ENCODE peak calls at places on chromosome 7, in ten cellular contexts. J, B, L, E, W, V, Z, M, H and R are unnamed samples.

GRCh38 chr7:37481154-37481553 is 32.5 kb upstream of the ELMO1 start:
- DNase-seq in J (no peak), B (no peak), L (no peak), E (no peak), W (no peak), V (no peak), Z (no peak), M (no peak), H (no peak), R (no peak)

GRCh38 chr7:19404912-19405329 is 259.7 kb upstream of the FERD3L start:
- DNase-seq in J (no peak), B (peak), L (peak), E (no peak), W (peak), V (peak), Z (no peak), M (no peak), H (no peak), R (no peak)

GRCh38 chr7:150307129-150307528 is 16.0 kb upstream of the LRRC61 start:
- DNase-seq in J (no peak), B (no peak), L (no peak), E (no peak), W (no peak), V (no peak), Z (no peak), M (no peak), H (no peak), R (no peak)

GRCh38 chr7:25754333-25754732 is 397.7 kb upstream of the NFE2L3 start:
- DNase-seq in J (no peak), B (no peak), L (no peak), E (no peak), W (no peak), V (no peak), Z (peak), M (no peak), H (no peak), R (no peak)

GRCh38 chr7:10940748-10941358 is 32.8 kb upstream of the PHF14 start:
- DNase-seq in J (no peak), B (no peak), L (peak), E (peak), W (no peak), V (no peak), Z (no peak), M (no peak), H (no peak), R (no peak)

GRCh38 chr7:22909958-22910357 is 87.3 kb upstream of the TOMM7 start:
- DNase-seq in J (no peak), B (no peak), L (no peak), E (no peak), W (no peak), V (no peak), Z (no peak), M (no peak), H (no peak), R (no peak)

GRCh38 chr7:83015921-83016320 is 146.8 kb downstream of the PCLO start:
- DNase-seq in J (no peak), B (no peak), L (no peak), E (no peak), W (no peak), V (no peak), Z (no peak), M (no peak), H (no peak), R (no peak)

GRCh38 chr7:151570366-151570915 is 50.7 kb upstream of the RHEB start:
- DNase-seq in J (no peak), B (no peak), L (peak), E (no peak), W (no peak), V (no peak), Z (no peak), M (no peak), H (no peak), R (no peak)

GRCh38 chr7:81175291-81175942 is 256.6 kb upstream of the SEMA3C start:
- DNase-seq in J (no peak), B (no peak), L (no peak), E (no peak), W (no peak), V (no peak), Z (no peak), M (no peak), H (no peak), R (no peak)

GRCh38 chr7:120941064-120941463 is 9.5 kb upstream of the ING3 start:
- DNase-seq in J (no peak), B (no peak), L (no peak), E (no peak), W (no peak), V (no peak), Z (no peak), M (no peak), H (no peak), R (no peak)

GRCh38 chr7:26562841-26563240 is 271.2 kb downstream of the SNX10 start:
- DNase-seq in J (no peak), B (no peak), L (no peak), E (no peak), W (no peak), V (no peak), Z (no peak), M (no peak), H (no peak), R (no peak)

GRCh38 chr7:39154815-39155214 is 177.1 kb downstream of the POU6F2 start:
- DNase-seq in J (no peak), B (no peak), L (no peak), E (no peak), W (no peak), V (no peak), Z (no peak), M (no peak), H (no peak), R (no peak)

GRCh38 chr7:100357131-100357561 is 771 bp upstream of the PILRB start:
- DNase-seq in J (no peak), B (no peak), L (no peak), E (no peak), W (no peak), V (no peak), Z (no peak), M (no peak), H (no peak), R (no peak)

GRCh38 chr7:135666156-135666555 is 3.8 kb downstream of the STMP1 start:
- DNase-seq in J (no peak), B (no peak), L (no peak), E (no peak), W (no peak), V (no peak), Z (no peak), M (no peak), H (no peak), R (no peak)

GRCh38 chr7:26419198-26419597 is 127.5 kb downstream of the SNX10 start:
- DNase-seq in J (no peak), B (no peak), L (no peak), E (no peak), W (no peak), V (no peak), Z (no peak), M (no peak), H (no peak), R (no peak)

GRCh38 chr7:135510603-135511183 is 791 bp upstream of the CNOT4 start:
- DNase-seq in J (no peak), B (no peak), L (peak), E (no peak), W (no peak), V (no peak), Z (no peak), M (no peak), H (peak), R (peak)

GRCh38 chr7:98826400-98826799 is 43.4 kb downstream of the TMEM130 start:
- DNase-seq in J (no peak), B (no peak), L (no peak), E (no peak), W (no peak), V (no peak), Z (no peak), M (no peak), H (no peak), R (no peak)

GRCh38 chr7:27459021-27459728 is 203.5 kb downstream of the HIBADH start:
- DNase-seq in J (no peak), B (no peak), L (no peak), E (no peak), W (no peak), V (no peak), Z (no peak), M (no peak), H (no peak), R (no peak)

GRCh38 chr7:25565949-25566348 is 337.7 kb upstream of the NPVF start:
- DNase-seq in J (peak), B (peak), L (peak), E (peak), W (peak), V (peak), Z (peak), M (peak), H (no peak), R (peak)

GRCh38 chr7:124764847-124765400 is 668 bp downstream of the GPR37 start:
- DNase-seq in J (peak), B (peak), L (peak), E (peak), W (peak), V (no peak), Z (no peak), M (peak), H (peak), R (peak)

GRCh38 chr7:138661236-138661635 is 39.9 kb downstream of the SVOPL start:
- DNase-seq in J (peak), B (peak), L (no peak), E (no peak), W (no peak), V (no peak), Z (no peak), M (no peak), H (no peak), R (no peak)

GRCh38 chr7:46291601-46292150 is 370.6 kb upstream of the IGFBP3 start:
- DNase-seq in J (no peak), B (no peak), L (peak), E (no peak), W (no peak), V (peak), Z (peak), M (no peak), H (no peak), R (no peak)

GRCh38 chr7:47897831-47898230 is 50.4 kb downstream of the PKD1L1 start:
- DNase-seq in J (no peak), B (no peak), L (no peak), E (no peak), W (no peak), V (no peak), Z (no peak), M (no peak), H (peak), R (no peak)

GRCh38 chr7:134995239-134996096 is 9.2 kb downstream of the AGBL3 start:
- DNase-seq in J (no peak), B (no peak), L (no peak), E (peak), W (no peak), V (no peak), Z (no peak), M (no peak), H (no peak), R (no peak)

GRCh38 chr7:19916011-19916410 is 142.6 kb upstream of the TMEM196 start:
- DNase-seq in J (no peak), B (no peak), L (peak), E (no peak), W (no peak), V (no peak), Z (no peak), M (no peak), H (no peak), R (no peak)

GRCh38 chr7:11486271-11486670 is 345.7 kb downstream of the THSD7A start:
- DNase-seq in J (no peak), B (no peak), L (no peak), E (no peak), W (no peak), V (no peak), Z (no peak), M (no peak), H (no peak), R (no peak)

DNA sequence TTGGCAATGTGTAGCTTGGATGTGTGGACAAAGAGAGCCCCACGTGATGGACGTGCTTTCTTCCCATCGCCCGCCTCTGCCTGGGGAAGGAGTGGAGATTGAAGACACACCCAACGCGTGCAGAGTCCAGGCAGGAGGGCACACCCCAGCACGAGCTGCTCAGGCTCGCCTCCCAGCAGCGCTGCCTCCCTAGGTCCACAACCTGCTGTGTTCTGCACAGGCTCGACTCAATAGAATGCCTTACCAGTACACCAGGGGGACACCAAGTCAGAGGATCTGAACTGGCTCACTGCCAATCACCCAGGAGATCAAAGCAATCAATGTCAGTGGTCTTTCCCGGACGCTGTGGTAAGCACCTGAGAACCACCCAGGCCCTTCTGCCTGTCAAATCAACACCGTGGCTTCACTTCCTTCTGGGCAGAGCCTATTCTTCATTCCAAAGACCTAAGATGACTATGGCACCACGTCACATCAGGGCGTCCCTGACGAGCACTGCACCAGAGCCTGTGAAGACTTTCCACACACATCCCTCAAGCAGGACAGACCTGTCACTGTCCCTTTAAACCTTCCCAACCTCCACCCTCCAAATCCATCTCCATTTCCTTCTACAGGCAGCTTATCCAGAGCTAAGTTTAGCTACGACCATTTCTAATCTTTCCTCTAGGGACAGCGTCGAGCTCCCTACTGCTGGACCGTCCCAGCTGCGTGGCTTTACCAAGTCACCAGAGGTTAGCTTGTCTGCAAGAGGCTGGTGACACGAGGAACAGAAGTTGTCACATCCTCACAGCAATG is 72.3 kb downstream of the AMZ1 start:
- DNase-seq in J (no peak), B (peak), L (peak), E (no peak), W (no peak), V (no peak), Z (peak), M (peak), H (no peak), R (peak)
- TF ChIP-seq CTCF in J (peak), B (peak), L (no peak), E (no peak), W (no peak), V (peak), Z (peak), M (peak), H (peak), R (peak)

GRCh38 chr7:64181586-64181985 is 25.4 kb upstream of the ZNF735 start:
- DNase-seq in J (no peak), B (no peak), L (no peak), E (no peak), W (no peak), V (no peak), Z (no peak), M (no peak), H (no peak), R (no peak)

GRCh38 chr7:64183126-64183742 is 23.8 kb upstream of the ZNF735 start:
- DNase-seq in J (no peak), B (no peak), L (no peak), E (no peak), W (no peak), V (no peak), Z (no peak), M (no peak), H (no peak), R (no peak)

GRCh38 chr7:64182036-64182790 is 24.8 kb upstream of the ZNF735 start:
- DNase-seq in J (no peak), B (no peak), L (no peak), E (no peak), W (no peak), V (no peak), Z (no peak), M (no peak), H (no peak), R (no peak)

GRCh38 chr7:64183827-64184372 is 23.1 kb upstream of the ZNF735 start:
- DNase-seq in J (no peak), B (no peak), L (no peak), E (no peak), W (no peak), V (no peak), Z (no peak), M (no peak), H (no peak), R (no peak)

DNA sequence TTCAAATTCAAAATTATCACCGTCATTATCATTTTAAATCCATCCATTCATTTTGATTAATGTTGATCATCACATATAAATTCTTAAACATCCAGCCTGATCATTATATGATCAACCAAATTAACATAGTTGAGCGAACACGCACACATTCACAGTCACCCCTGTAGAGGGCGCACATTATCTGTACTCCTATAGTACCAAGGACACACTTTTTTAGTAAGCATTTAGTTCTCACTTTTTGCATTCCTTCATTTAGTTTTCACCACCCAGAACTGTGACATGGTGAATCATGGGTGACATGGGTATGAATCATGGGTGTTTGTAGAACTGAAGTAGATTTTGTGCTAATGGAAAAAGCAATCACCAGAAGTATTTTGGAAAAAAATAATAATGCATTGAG is 26.0 kb upstream of the ZNF735 start:
- DNase-seq in J (no peak), B (no peak), L (no peak), E (no peak), W (no peak), V (no peak), Z (no peak), M (no peak), H (no peak), R (no peak)
- TF ChIP-seq CTCF in J (no peak), B (peak), L (no peak), E (no peak), W (no peak), V (peak), Z (no peak), M (no peak), H (no peak), R (no peak)

DNA sequence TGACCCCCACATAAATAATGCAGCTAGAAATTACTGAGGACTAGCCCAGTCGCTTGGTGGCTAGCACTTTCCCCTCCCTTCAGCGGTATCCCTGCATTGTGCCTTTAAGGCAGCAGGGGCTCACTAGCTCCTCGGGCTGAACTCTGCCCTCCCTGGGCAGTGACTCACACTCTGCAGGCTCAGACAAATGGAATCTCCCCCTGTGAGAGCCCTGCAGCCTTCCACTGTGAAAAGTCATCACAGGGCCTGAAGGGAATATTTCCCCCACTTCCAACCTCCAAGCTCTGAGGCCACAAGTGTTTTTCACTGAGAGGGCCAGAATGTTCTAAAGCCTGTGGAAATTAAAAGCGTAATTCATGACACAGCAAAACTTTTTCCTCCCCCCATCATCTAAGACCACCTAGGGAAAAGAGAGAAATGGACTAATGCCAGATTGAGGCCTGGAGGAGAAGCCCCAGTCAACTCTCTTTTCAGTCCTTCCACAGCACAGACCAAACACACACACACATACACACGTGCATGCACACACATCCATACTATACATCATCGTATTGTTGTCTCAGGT is 93.6 kb upstream of the COL1A2 start:
- DNase-seq in J (peak), B (peak), L (peak), E (no peak), W (no peak), V (peak), Z (peak), M (peak), H (peak), R (peak)
- TF ChIP-seq CTCF in J (no peak), B (peak), L (no peak), E (no peak), W (no peak), V (no peak), Z (peak), M (no peak), H (peak), R (no peak)

DNA sequence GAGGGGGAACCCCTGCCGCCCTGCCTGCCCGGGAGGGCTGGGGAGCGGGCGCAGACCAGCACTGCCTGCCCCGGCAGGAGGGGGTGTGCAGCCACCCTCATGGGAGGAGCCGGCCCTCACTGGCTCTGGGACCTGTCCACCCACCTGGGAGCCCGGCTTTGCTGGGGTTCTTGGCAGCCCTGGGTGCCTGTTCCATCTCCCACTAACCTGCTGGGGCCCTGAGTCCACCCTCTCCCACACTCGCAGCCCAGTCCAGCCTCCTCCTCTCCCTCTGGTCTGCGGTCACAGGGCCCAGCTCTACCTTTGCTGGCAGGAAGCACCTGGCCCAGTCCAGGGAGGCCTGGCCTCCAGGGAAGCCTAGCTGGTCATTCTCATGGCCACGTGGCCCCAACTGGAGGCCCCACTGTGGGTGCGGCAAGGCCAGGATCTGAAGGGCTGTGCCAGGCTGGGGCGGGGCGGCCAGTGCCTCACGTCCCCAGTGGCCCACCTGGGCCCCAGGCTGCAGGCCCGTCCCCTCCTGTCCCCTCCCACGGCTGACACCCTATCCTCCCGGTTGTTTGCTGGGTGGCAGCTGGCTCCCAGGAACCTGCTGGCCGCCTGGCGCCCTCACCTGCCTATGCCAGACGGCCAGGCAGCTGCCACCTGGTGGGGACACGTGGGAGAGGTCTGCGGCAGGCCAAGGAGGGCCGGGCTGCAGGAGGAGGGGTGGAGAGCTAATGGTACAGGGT is at the start of gene TMEM184A:
- DNase-seq in J (no peak), B (peak), L (peak), E (peak), W (no peak), V (no peak), Z (no peak), M (no peak), H (no peak), R (no peak)
- TF ChIP-seq CTCF in J (peak), B (peak), L (peak), E (peak), W (no peak), V (peak), Z (no peak), M (peak), H (peak), R (peak)